ENCODE peak calls at places on chromosomes 6 and 20, in four cellular contexts. G is body of pancreas, H is heart right ventricle, N is neural progenitor cell. A is an unnamed sample.

GRCh38 chr6:90065173-90065572 is 170.9 kb downstream of the GJA10 start:
- DNase-seq in G (no peak), H (no peak), N (no peak), A (no peak)

GRCh38 chr20:4546786-4547185 is 174.9 kb upstream of the PRND start:
- DNase-seq in G (no peak), H (no peak), N (no peak), A (no peak)

GRCh38 chr6:40794581-40794980 is 207.4 kb upstream of the LRFN2 start:
- DNase-seq in G (no peak), H (no peak), N (no peak), A (no peak)

GRCh38 chr20:53847118-53847842 is 223.1 kb downstream of the BCAS1 start:
- DNase-seq in G (no peak), H (no peak), N (no peak), A (no peak)

GRCh38 chr6:73455865-73456629 is 4.0 kb upstream of the CGAS start:
- DNase-seq in G (no peak), H (no peak), N (no peak), A (peak; percentile 88)

GRCh38 chr6:51001399-51001798 is 182.7 kb downstream of the TFAP2B start:
- DNase-seq in G (no peak), H (no peak), N (no peak), A (no peak)

GRCh38 chr20:41258489-41258888 is 59.0 kb downstream of the ZHX3 start:
- DNase-seq in G (no peak), H (no peak), N (no peak), A (no peak)

GRCh38 chr6:113077794-113078193 is 730.7 kb downstream of the RFPL4B start:
- DNase-seq in G (no peak), H (no peak), N (no peak), A (no peak)

GRCh38 chr6:161575508-161576254 is 301.8 kb upstream of the AGPAT4 start:
- DNase-seq in G (no peak), H (no peak), N (peak; percentile 68), A (no peak)

GRCh38 chr6:165961236-165961751 is 206.4 kb downstream of the TBXT start:
- DNase-seq in G (no peak), H (no peak), N (peak; percentile 9), A (no peak)

GRCh38 chr6:111809264-111809663 is 64.0 kb downstream of the FYN start:
- DNase-seq in G (no peak), H (no peak), N (no peak), A (no peak)

GRCh38 chr20:63183422-63184146 is 32.3 kb downstream of the YTHDF1 start:
- DNase-seq in G (peak; percentile 52), H (peak; percentile 22), N (peak; percentile 74), A (peak; percentile 63)

GRCh38 chr6:30544666-30545272 is 11.5 kb downstream of the GNL1 start:
- DNase-seq in G (no peak), H (peak; percentile 26), N (peak; percentile 67), A (peak; percentile 78)

GRCh38 chr6:12007915-12008286 is 4.2 kb upstream of the HIVEP1 start:
- DNase-seq in G (no peak), H (no peak), N (no peak), A (no peak)

GRCh38 chr6:81985191-81985590 is 232.7 kb upstream of the TENT5A start:
- DNase-seq in G (no peak), H (no peak), N (no peak), A (no peak)

GRCh38 chr6:13012977-13013680 is 296.6 kb downstream of the PHACTR1 start:
- DNase-seq in G (peak; percentile 83), H (peak; percentile 52), N (peak; percentile 63), A (peak; percentile 60)

GRCh38 chr6:168190646-168191443 is 111.8 kb upstream of the FRMD1 start:
- DNase-seq in G (no peak), H (no peak), N (no peak), A (no peak)

GRCh38 chr6:170003027-170003426 is 251.6 kb downstream of the ERMARD start:
- DNase-seq in G (no peak), H (no peak), N (no peak), A (no peak)

GRCh38 chr20:36391955-36392354 is 85.8 kb downstream of the DLGAP4 start:
- DNase-seq in G (no peak), H (no peak), N (no peak), A (no peak)

GRCh38 chr20:43844778-43845614 is 69.7 kb upstream of the TOX2 start:
- DNase-seq in G (no peak), H (no peak), N (no peak), A (peak; percentile 91)

GRCh38 chr6:32882879-32883250 is 28.9 kb downstream of the PSMB9 start:
- DNase-seq in G (no peak), H (no peak), N (no peak), A (no peak)

GRCh38 chr6:119032428-119032827 is 46.0 kb downstream of the FAM184A start:
- DNase-seq in G (no peak), H (no peak), N (no peak), A (no peak)

GRCh38 chr6:133314951-133315350 is 73.8 kb downstream of the EYA4 start:
- DNase-seq in G (no peak), H (no peak), N (no peak), A (no peak)

GRCh38 chr6:76490456-76490855 is 418.0 kb upstream of the IMPG1 start:
- DNase-seq in G (no peak), H (no peak), N (no peak), A (peak; percentile 4)

GRCh38 chr20:9359561-9360308 is 154.7 kb upstream of the LAMP5 start:
- DNase-seq in G (peak; percentile 34), H (peak; percentile 62), N (peak; percentile 60), A (peak; percentile 84)

DNA sequence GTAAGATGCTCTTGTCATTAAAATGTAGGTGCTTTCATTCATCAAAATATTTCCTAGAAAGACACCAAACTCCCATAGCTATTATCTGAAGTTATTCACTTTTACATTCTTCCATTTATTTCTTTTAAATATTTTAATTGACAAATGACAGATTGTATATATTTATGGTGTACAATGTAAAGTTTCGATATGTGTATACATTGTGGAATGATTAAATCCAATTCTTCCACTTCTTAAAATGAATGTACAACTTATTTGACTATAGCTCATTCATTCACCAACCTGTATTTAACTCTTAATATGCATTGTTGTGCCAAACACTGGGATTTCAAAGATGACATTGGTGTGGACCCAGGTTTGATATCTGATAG is 41.0 kb downstream of the CCN2 start:
- DNase-seq in G (no peak), H (no peak), N (no peak), A (no peak)
- TF ChIP-seq CTCF in G (no peak), H (no peak), N (no peak), A (no peak)

GRCh38 chr6:87683890-87684289 is 18.1 kb downstream of the AKIRIN2 start:
- DNase-seq in G (no peak), H (no peak), N (no peak), A (no peak)
- H3K4me1 ChIP-seq in G (peaks cover 16% of the 10 kb centered on the region), H (peaks cover 43% of the 10 kb centered on the region), N (no peaks in the 10 kb centered on the region), A (no peaks in the 10 kb centered on the region)

GRCh38 chr20:23670361-23670760 is 18.5 kb downstream of the CST4 start:
- DNase-seq in G (no peak), H (no peak), N (no peak), A (no peak)

GRCh38 chr20:23673209-23673608 is 15.6 kb downstream of the CST4 start:
- DNase-seq in G (no peak), H (no peak), N (no peak), A (no peak)

GRCh38 chr20:23672158-23672557 is 16.7 kb downstream of the CST4 start:
- DNase-seq in G (no peak), H (no peak), N (no peak), A (no peak)

GRCh38 chr20:23669866-23670265 is 19.0 kb downstream of the CST4 start:
- DNase-seq in G (no peak), H (no peak), N (no peak), A (no peak)

GRCh38 chr20:23671479-23671878 is 17.4 kb downstream of the CST4 start:
- DNase-seq in G (no peak), H (no peak), N (no peak), A (no peak)
- TF ChIP-seq CTCF in G (no peak), H (no peak), N (no peak), A (no peak)

GRCh38 chr6:143746202-143747119 is 68.7 kb downstream of the PHACTR2 start:
- DNase-seq in G (peak; percentile 35), H (no peak), N (no peak), A (peak; percentile 4)
- H3K4me1 ChIP-seq in G (peaks cover 52% of the 10 kb centered on the region), H (peaks cover 59% of the 10 kb centered on the region), N (peaks cover 56% of the 10 kb centered on the region), A (peaks cover 42% of the 10 kb centered on the region)

DNA sequence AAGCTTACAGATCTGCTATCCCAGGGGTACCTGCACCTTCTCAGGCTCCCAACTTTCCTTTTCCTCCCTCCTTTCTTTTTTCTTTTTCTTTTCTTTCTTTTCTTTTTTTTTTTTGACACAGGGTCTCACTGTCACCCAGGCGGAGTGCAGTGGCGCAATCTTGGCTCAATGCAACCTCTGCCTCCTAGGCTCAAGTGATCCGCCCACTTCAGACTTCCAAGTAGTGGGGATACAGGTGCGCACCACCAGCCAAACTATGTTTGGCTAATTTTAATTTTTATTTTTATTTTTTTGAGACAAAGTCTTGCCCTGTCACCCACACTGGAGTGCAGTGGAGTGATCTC is 36.0 kb downstream of the PIM1 start:
- DNase-seq in G (no peak), H (no peak), N (no peak), A (no peak)
- TF ChIP-seq CTCF in G (no peak), H (no peak), N (no peak), A (no peak)

A was measured in cardiac muscle cell.